ENCODE peak calls at places on chromosomes 7 and 10, in five cellular contexts. N is upper lobe of left lung, B is thyroid gland, M is ascending aorta, I is breast epithelium. U is an unnamed sample. For H3K9me3, the result is how much of the 10 kb centered on the place peaks cover.

GRCh38 chr10:4812952-4813351 is 13.1 kb upstream of the AKR1E2 start:
- DNase-seq in N (no peak), B (no peak), M (no peak), I (no peak), U (no peak)

GRCh38 chr7:20280475-20281351 is 50.0 kb upstream of the ITGB8 start:
- DNase-seq in N (no peak), B (no peak), M (no peak), I (no peak), U (no peak)

GRCh38 chr7:14424675-14425074 is 435.2 kb upstream of the ETV1 start:
- DNase-seq in N (no peak), B (no peak), M (no peak), I (no peak), U (no peak)

GRCh38 chr7:1418505-1419309 is 40.6 kb downstream of the MICALL2 start:
- DNase-seq in N (no peak), B (no peak), M (no peak), I (no peak), U (no peak)

GRCh38 chr10:88234332-88234731 is 348.8 kb downstream of the RNLS start:
- DNase-seq in N (no peak), B (peak), M (no peak), I (no peak), U (no peak)

GRCh38 chr10:127906548-127907377 is at the start of gene PTPRE:
- DNase-seq in N (peak), B (peak), M (peak), I (peak), U (peak)

GRCh38 chr10:81894616-81895015 is 19.6 kb downstream of the NRG3 start:
- DNase-seq in N (no peak), B (no peak), M (no peak), I (no peak), U (no peak)

GRCh38 chr7:71308105-71308504 is 176.2 kb downstream of the GALNT17 start:
- DNase-seq in N (no peak), B (no peak), M (peak), I (no peak), U (no peak)

GRCh38 chr10:34433241-34434076 is 381.6 kb downstream of the PARD3 start:
- DNase-seq in N (no peak), B (no peak), M (no peak), I (no peak), U (no peak)

GRCh38 chr7:103887853-103888602 is 101.4 kb downstream of the RELN start:
- DNase-seq in N (no peak), B (no peak), M (no peak), I (no peak), U (no peak)
- TF ChIP-seq CTCF in N (no peak), B (no peak), M (no peak), I (no peak), U (no peak)

DNA sequence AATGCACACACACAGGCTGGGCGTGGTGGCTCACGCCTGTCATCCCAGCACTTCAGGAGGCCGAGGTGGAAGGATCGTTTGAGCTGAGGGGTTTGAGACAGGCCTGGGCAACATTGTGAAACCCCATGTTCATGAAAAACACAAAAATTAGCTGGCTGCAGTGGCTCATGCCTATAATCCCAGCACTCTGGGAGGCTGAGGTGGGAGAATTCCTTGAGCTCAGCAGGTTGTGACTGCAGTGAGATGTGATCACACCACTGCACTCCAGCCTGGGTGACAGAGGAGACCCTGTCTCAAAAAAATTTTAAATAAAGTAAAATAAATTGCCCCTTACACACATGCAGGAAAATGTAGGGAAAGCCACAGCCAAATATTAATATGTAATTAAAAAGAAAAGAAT is 44.1 kb downstream of the RNF32 start:
- DNase-seq in N (no peak), B (peak), M (no peak), I (no peak), U (no peak)
- H3K9me3 ChIP-seq in N (under half), B (under half), M (under half), I (under half), U (under half)

GRCh38 chr7:99385564-99385963 is 11.0 kb downstream of the ARPC1B start:
- DNase-seq in N (no peak), B (no peak), M (no peak), I (no peak), U (no peak)

GRCh38 chr7:99387912-99388311 is 13.4 kb downstream of the ARPC1B start:
- DNase-seq in N (no peak), B (no peak), M (no peak), I (no peak), U (no peak)

GRCh38 chr7:99384523-99384922 is 10.0 kb downstream of the ARPC1B start:
- DNase-seq in N (no peak), B (no peak), M (no peak), I (no peak), U (no peak)

GRCh38 chr7:99383791-99384370 is 9.4 kb downstream of the ARPC1B start:
- DNase-seq in N (no peak), B (no peak), M (no peak), I (no peak), U (no peak)

DNA sequence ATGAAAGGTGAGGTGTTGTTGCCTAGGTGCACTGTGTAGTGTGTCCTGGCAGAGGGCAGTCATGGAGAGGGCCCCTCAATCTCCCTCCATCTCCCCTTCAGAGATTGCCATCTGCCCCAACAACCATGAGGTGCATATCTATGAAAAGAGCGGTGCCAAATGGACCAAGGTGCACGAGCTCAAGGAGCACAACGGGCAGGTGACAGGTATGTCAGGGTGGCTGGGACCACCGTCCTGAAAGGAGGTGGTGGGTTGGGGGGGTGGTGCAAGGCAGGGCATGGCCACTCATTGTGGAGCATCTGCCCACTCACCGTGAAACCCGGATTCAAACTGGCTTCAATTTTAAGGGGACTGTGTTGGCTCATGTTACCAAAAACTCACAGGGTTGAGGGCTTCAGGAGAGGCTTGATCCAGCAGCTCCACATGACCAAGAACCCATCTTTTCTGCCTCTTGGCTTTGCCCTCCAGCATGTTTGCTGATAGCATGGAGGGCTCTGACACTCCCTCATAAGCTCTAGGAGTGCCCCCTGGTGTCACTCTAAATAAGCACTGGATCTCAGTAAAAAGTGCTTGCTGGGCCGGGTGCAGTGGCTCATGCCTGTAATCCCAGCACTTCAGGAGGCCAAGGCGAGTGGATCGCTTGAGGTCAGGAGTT is 12.2 kb downstream of the ARPC1B start:
- DNase-seq in N (no peak), B (no peak), M (no peak), I (no peak), U (no peak)
- TF ChIP-seq CTCF in N (peak), B (no peak), M (no peak), I (no peak), U (peak)

GRCh38 chr7:135183478-135183877 is 13.0 kb upstream of the CYREN start:
- DNase-seq in N (no peak), B (no peak), M (peak), I (no peak), U (no peak)
- H3K9me3 ChIP-seq in N (under half), B (under half), M (under half), I (under half), U (under half)